ENCODE peak calls at places on chromosomes 1 and 21, in four cellular contexts. B is mesendoderm, U is H9, K is H1. Y is an unnamed sample.

GRCh38 chr21:35940074-35940927 is 120.0 kb downstream of the SETD4 start:
- DNase-seq in B (peak), U (peak), K (no peak), Y (peak)

GRCh38 chr1:68136187-68136586 is 85.8 kb upstream of the DIRAS3 start:
- DNase-seq in B (no peak), K (no peak), U (no peak), Y (peak)

GRCh38 chr1:85243336-85243735 is 16.1 kb downstream of the C1orf52 start:
- DNase-seq in K (no peak), U (no peak), B (no peak), Y (peak)

GRCh38 chr21:34990842-34991241 is 58.3 kb downstream of the RUNX1 start:
- DNase-seq in U (no peak), K (no peak), B (no peak), Y (no peak)

GRCh38 chr1:157047064-157047410 is 1.5 kb upstream of the ARHGEF11 start:
- DNase-seq in U (no peak), K (no peak), B (peak), Y (no peak)

GRCh38 chr1:2556277-2557145 is at the start of gene TNFRSF14:
- DNase-seq in U (no peak), K (no peak), B (no peak), Y (peak)

GRCh38 chr1:5286244-5286643 is 631.8 kb downstream of the AJAP1 start:
- DNase-seq in B (no peak), U (no peak), K (peak), Y (no peak)

GRCh38 chr1:180241716-180242544 is 11.9 kb downstream of the LHX4 start:
- DNase-seq in U (no peak), B (no peak), K (no peak), Y (peak)

GRCh38 chr1:153343040-153343681 is 5.5 kb downstream of the PGLYRP4 start:
- DNase-seq in U (no peak), B (no peak), K (peak), Y (no peak)

GRCh38 chr1:207007352-207008033 is 25.1 kb downstream of the C1orf116 start:
- DNase-seq in U (no peak), K (no peak), B (peak), Y (peak)

GRCh38 chr21:43958364-43959158 is 53.5 kb upstream of the TRAPPC10 start:
- DNase-seq in U (no peak), K (no peak), B (no peak), Y (no peak)

GRCh38 chr1:32877211-32878110 is 6.7 kb upstream of the FNDC5 start:
- DNase-seq in K (no peak), B (no peak), U (no peak), Y (no peak)

GRCh38 chr1:63435136-63435535 is 67.7 kb downstream of the ALG6 start:
- DNase-seq in B (no peak), K (no peak), U (no peak), Y (peak)

GRCh38 chr1:193763313-193763712 is 576.9 kb upstream of the B3GALT2 start:
- DNase-seq in K (no peak), U (no peak), B (no peak), Y (peak)
- H3K56ac ChIP-seq in K (no peak), U (no peak), B (no peak), Y (no peak)

DNA sequence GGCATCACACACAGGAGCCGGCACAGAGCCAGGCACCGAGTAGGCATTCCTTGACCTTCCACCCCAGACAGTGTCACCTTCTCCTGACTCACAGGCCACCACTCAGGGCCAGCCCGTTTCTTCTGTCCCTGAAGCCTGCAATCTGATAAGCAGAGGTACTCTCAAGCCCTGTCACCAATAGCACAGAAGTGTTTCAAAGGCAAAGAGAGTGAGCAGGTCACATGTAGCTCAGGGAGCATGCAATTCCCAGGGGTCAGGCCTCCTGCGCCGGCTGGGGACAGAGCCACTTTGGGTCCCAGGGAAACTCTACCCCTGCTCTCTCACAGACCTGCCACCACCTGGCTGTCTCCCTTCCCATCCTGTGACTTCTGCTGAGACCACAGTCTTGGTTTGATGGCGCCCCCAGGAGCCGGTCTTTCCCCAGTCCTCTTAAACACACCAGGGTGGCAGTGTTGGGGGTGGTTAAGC is 13.2 kb downstream of the CAPN9 start:
- DNase-seq in B (peak), U (peak), K (no peak), Y (no peak)
- H3K56ac ChIP-seq in B (no peak), U (no peak), K (no peak), Y (no peak)

GRCh38 chr1:227845115-227845389 is 29.6 kb downstream of the PRSS38 start:
- DNase-seq in U (no peak), K (no peak), B (no peak), Y (no peak)
- H3K56ac ChIP-seq in U (no peak), K (no peak), B (no peak), Y (no peak)

GRCh38 chr1:179146916-179147315 is 65.0 kb downstream of the TOR3A start:
- DNase-seq in U (no peak), B (no peak), K (no peak), Y (peak)
- H3K56ac ChIP-seq in U (no peak), B (no peak), K (no peak), Y (no peak)

Y was measured in IMR-90.